ENCODE peak calls at places on chromosomes 16 and 17, in four cellular contexts. One of them, this sample, is unnamed.

GRCh38 chr17:79977161-79977631 is 58.5 kb downstream of the TBC1D16 start:
- DNase-seq in left ventricle myocardium inferior: no peak
- DNase-seq in breast epithelium: no peak
- DNase-seq in tibial artery: peak; percentile 56
- DNase-seq in this sample: no peak

GRCh38 chr16:89661215-89661614 is 3.6 kb downstream of the SPATA33 start:
- DNase-seq in tibial artery: no peak
- DNase-seq in breast epithelium: no peak
- DNase-seq in left ventricle myocardium inferior: no peak
- DNase-seq in this sample: no peak

GRCh38 chr17:333626-334396 is 18.8 kb downstream of the RPH3AL start:
- DNase-seq in tibial artery: peak; percentile 83
- DNase-seq in breast epithelium: no peak
- DNase-seq in left ventricle myocardium inferior: peak; percentile 83
- DNase-seq in this sample: peak; percentile 86

GRCh38 chr17:7442142-7442541 is 2.7 kb upstream of the CHRNB1 start:
- DNase-seq in left ventricle myocardium inferior: no peak
- DNase-seq in tibial artery: no peak
- DNase-seq in breast epithelium: no peak
- DNase-seq in this sample: no peak

GRCh38 chr17:10733666-10734065 is 3.8 kb upstream of the TMEM220 start:
- DNase-seq in breast epithelium: no peak
- DNase-seq in tibial artery: no peak
- DNase-seq in left ventricle myocardium inferior: no peak
- DNase-seq in this sample: no peak

GRCh38 chr16:2899564-2900072 is 12.1 kb upstream of the FLYWCH1 start:
- DNase-seq in tibial artery: no peak
- DNase-seq in left ventricle myocardium inferior: no peak
- DNase-seq in breast epithelium: no peak
- DNase-seq in this sample: no peak

GRCh38 chr17:17675925-17676534 is 5.2 kb upstream of the RAI1 start:
- DNase-seq in tibial artery: no peak
- DNase-seq in left ventricle myocardium inferior: no peak
- DNase-seq in breast epithelium: peak; percentile 79
- DNase-seq in this sample: no peak

GRCh38 chr16:82033006-82033405 is 2.0 kb upstream of the HSD17B2 start:
- DNase-seq in tibial artery: no peak
- DNase-seq in left ventricle myocardium inferior: no peak
- DNase-seq in breast epithelium: peak; percentile 59
- DNase-seq in this sample: no peak

GRCh38 chr17:19386974-19387920 is at the start of gene MFAP4:
- DNase-seq in breast epithelium: peak; percentile 73
- DNase-seq in left ventricle myocardium inferior: peak; percentile 74
- DNase-seq in tibial artery: peak; percentile 92
- DNase-seq in this sample: peak; percentile 91

GRCh38 chr16:78768226-78768625 is 668.8 kb downstream of the WWOX start:
- DNase-seq in left ventricle myocardium inferior: no peak
- DNase-seq in breast epithelium: no peak
- DNase-seq in tibial artery: no peak
- DNase-seq in this sample: no peak

GRCh38 chr17:7190276-7190917 is 11.2 kb upstream of the ASGR1 start:
- DNase-seq in left ventricle myocardium inferior: no peak
- DNase-seq in tibial artery: no peak
- DNase-seq in breast epithelium: no peak
- DNase-seq in this sample: peak; percentile 52

GRCh38 chr17:49579522-49579921 is 3.9 kb downstream of the NXPH3 start:
- DNase-seq in breast epithelium: no peak
- DNase-seq in left ventricle myocardium inferior: no peak
- DNase-seq in tibial artery: no peak
- DNase-seq in this sample: no peak

GRCh38 chr17:61571624-61572023 is 19.4 kb downstream of the NACA2 start:
- DNase-seq in breast epithelium: no peak
- DNase-seq in tibial artery: no peak
- DNase-seq in left ventricle myocardium inferior: no peak
- DNase-seq in this sample: no peak

GRCh38 chr16:27430923-27431484 is 29.0 kb downstream of the IL21R start:
- DNase-seq in tibial artery: no peak
- DNase-seq in breast epithelium: no peak
- DNase-seq in left ventricle myocardium inferior: no peak
- DNase-seq in this sample: no peak

GRCh38 chr17:67652433-67652832 is 65.3 kb upstream of the NOL11 start:
- DNase-seq in breast epithelium: no peak
- DNase-seq in tibial artery: no peak
- DNase-seq in left ventricle myocardium inferior: no peak
- DNase-seq in this sample: no peak

GRCh38 chr16:4934591-4934990 is 2.4 kb downstream of the PPL start:
- DNase-seq in tibial artery: no peak
- DNase-seq in left ventricle myocardium inferior: no peak
- DNase-seq in breast epithelium: no peak
- DNase-seq in this sample: no peak
- H3K4me3 ChIP-seq in tibial artery: no peak overlapping the region
- H3K4me3 ChIP-seq in left ventricle myocardium inferior: no peak overlapping the region
- H3K4me3 ChIP-seq in breast epithelium: peak overlapping the region; percentile 81
- H3K4me3 ChIP-seq in this sample: no peak overlapping the region

GRCh38 chr17:65121368-65121767 is 15.8 kb upstream of the RGS9 start:
- DNase-seq in breast epithelium: no peak
- DNase-seq in tibial artery: no peak
- DNase-seq in left ventricle myocardium inferior: no peak
- DNase-seq in this sample: no peak
- H3K4me1 ChIP-seq in breast epithelium: no peaks in the 10 kb centered on the region
- H3K4me1 ChIP-seq in tibial artery: no peaks in the 10 kb centered on the region
- H3K4me1 ChIP-seq in left ventricle myocardium inferior: peaks cover 10% of the 10 kb centered on the region
- H3K4me1 ChIP-seq in this sample: no peaks in the 10 kb centered on the region

GRCh38 chr16:31819386-31819785 is 54.2 kb upstream of the ZNF267 start:
- DNase-seq in left ventricle myocardium inferior: no peak
- DNase-seq in breast epithelium: no peak
- DNase-seq in tibial artery: no peak
- DNase-seq in this sample: no peak

GRCh38 chr16:31819948-31820347 is 53.7 kb upstream of the ZNF267 start:
- DNase-seq in tibial artery: no peak
- DNase-seq in breast epithelium: no peak
- DNase-seq in left ventricle myocardium inferior: no peak
- DNase-seq in this sample: no peak
- H3K9me3 ChIP-seq in tibial artery: peaks cover 6% of the 10 kb centered on the region
- H3K9me3 ChIP-seq in breast epithelium: peaks cover 12% of the 10 kb centered on the region
- H3K9me3 ChIP-seq in left ventricle myocardium inferior: peaks cover 9% of the 10 kb centered on the region
- H3K9me3 ChIP-seq in this sample: peaks cover 8% of the 10 kb centered on the region

GRCh38 chr16:66668777-66669444 is 27.6 kb downstream of the CMTM4 start:
- DNase-seq in tibial artery: no peak
- DNase-seq in left ventricle myocardium inferior: no peak
- DNase-seq in breast epithelium: no peak
- DNase-seq in this sample: no peak
- H3K4me3 ChIP-seq in tibial artery: no peak overlapping the region
- H3K4me3 ChIP-seq in left ventricle myocardium inferior: no peak overlapping the region
- H3K4me3 ChIP-seq in breast epithelium: no peak overlapping the region
- H3K4me3 ChIP-seq in this sample: no peak overlapping the region

DNA sequence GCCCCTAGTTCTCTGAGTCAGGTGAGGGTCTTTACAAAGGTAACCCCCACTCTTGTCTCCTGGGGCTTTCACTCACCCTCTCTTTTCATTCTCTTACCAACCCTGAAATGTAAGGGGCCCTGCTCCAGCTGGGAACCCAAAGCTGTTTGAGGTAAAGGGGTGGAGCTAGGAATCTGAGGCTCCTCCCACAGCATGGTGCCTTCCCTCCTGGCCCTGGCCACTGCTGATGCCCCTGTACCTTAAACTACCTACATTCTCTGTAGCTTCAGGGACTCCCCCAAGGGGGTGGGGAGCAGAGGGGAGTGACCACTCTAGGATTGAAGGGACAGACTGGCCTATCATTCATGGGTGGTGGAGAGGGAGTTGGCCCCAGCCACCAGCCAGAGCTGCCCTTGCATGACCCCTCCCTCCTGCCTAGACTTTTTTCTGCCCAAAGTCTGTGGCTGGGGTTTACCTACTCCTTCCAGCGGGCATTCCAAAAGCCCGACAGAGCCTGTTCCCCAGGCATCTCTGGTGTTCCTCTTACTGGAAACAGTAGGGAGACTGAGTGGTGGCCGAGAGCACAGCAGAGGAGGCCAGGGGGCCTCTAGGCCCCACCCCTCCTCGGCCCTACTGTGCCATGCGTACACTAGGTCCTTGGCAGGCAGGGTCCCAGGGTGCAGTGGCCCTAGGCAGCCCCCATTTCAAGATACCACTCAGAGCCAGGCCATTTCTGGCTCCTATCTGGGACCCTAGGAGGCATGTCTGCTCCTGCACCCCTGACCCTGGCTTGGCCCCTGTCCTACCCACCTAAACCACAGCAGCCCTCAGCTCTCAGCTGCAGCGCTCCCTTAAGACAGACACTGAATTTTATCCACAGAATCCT is 9.5 kb downstream of the DOK4 start:
- DNase-seq in tibial artery: no peak
- DNase-seq in left ventricle myocardium inferior: no peak
- DNase-seq in breast epithelium: no peak
- DNase-seq in this sample: peak; percentile 38
- H3K4me1 ChIP-seq in tibial artery: peaks cover 12% of the 10 kb centered on the region
- H3K4me1 ChIP-seq in left ventricle myocardium inferior: peaks cover 61% of the 10 kb centered on the region
- H3K4me1 ChIP-seq in breast epithelium: peaks cover 12% of the 10 kb centered on the region
- H3K4me1 ChIP-seq in this sample: no peaks in the 10 kb centered on the region